ENCODE peak calls at places on chromosomes 16 and 17, in nine cellular contexts. One of them, this sample, is unnamed.

GRCh38 chr16:57472665-57473060 is 10.2 kb downstream of the POLR2C start:
- DNase-seq in stimulated activated CD4-positive, alpha-beta T cell treated with anti-CD3 and anti-CD28 coated beads, TNF-alpha, amount 100 ng/mL, for 1 hour: no peak
- DNase-seq in SK-MEL-5: no peak
- DNase-seq in EH: no peak
- DNase-seq in Kasumi-1: peak; percentile 58
- DNase-seq in thoracic aorta: no peak
- DNase-seq in naive thymus-derived CD4-positive, alpha-beta T cell: no peak
- DNase-seq in NCI-H146: peak; percentile 6
- DNase-seq in iris pigment epithelial cell: no peak
- DNase-seq in this sample: peak; percentile 53

GRCh38 chr17:78671607-78672404 is 94.6 kb upstream of the DNAH17 start:
- DNase-seq in NCI-H146: no peak
- DNase-seq in stimulated activated CD4-positive, alpha-beta T cell treated with anti-CD3 and anti-CD28 coated beads, TNF-alpha, amount 100 ng/mL, for 1 hour: no peak
- DNase-seq in iris pigment epithelial cell: peak; percentile 40
- DNase-seq in thoracic aorta: no peak
- DNase-seq in SK-MEL-5: no peak
- DNase-seq in Kasumi-1: no peak
- DNase-seq in EH: no peak
- DNase-seq in naive thymus-derived CD4-positive, alpha-beta T cell: no peak
- DNase-seq in this sample: no peak

GRCh38 chr16:85329059-85329812 is 217.0 kb upstream of the CIBAR2 start:
- DNase-seq in iris pigment epithelial cell: peak; percentile 52
- DNase-seq in SK-MEL-5: no peak
- DNase-seq in Kasumi-1: no peak
- DNase-seq in naive thymus-derived CD4-positive, alpha-beta T cell: no peak
- DNase-seq in stimulated activated CD4-positive, alpha-beta T cell treated with anti-CD3 and anti-CD28 coated beads, TNF-alpha, amount 100 ng/mL, for 1 hour: no peak
- DNase-seq in EH: peak; percentile 41
- DNase-seq in NCI-H146: peak; percentile 88
- DNase-seq in thoracic aorta: no peak
- DNase-seq in this sample: peak; percentile 96

GRCh38 chr17:10699861-10700260 is 2.5 kb downstream of the ADPRM start:
- DNase-seq in iris pigment epithelial cell: peak; percentile 88
- DNase-seq in SK-MEL-5: peak; percentile 32
- DNase-seq in Kasumi-1: peak; percentile 5
- DNase-seq in EH: peak; percentile 62
- DNase-seq in thoracic aorta: no peak
- DNase-seq in NCI-H146: no peak
- DNase-seq in stimulated activated CD4-positive, alpha-beta T cell treated with anti-CD3 and anti-CD28 coated beads, TNF-alpha, amount 100 ng/mL, for 1 hour: no peak
- DNase-seq in naive thymus-derived CD4-positive, alpha-beta T cell: peak; percentile 62
- DNase-seq in this sample: no peak

GRCh38 chr17:19284005-19284959 is 47.1 kb downstream of the EPN2 start:
- DNase-seq in iris pigment epithelial cell: no peak
- DNase-seq in NCI-H146: no peak
- DNase-seq in EH: no peak
- DNase-seq in stimulated activated CD4-positive, alpha-beta T cell treated with anti-CD3 and anti-CD28 coated beads, TNF-alpha, amount 100 ng/mL, for 1 hour: no peak
- DNase-seq in thoracic aorta: no peak
- DNase-seq in SK-MEL-5: no peak
- DNase-seq in Kasumi-1: no peak
- DNase-seq in naive thymus-derived CD4-positive, alpha-beta T cell: no peak
- DNase-seq in this sample: no peak

GRCh38 chr16:69930117-69930776 is 20.9 kb upstream of the CLEC18A start:
- DNase-seq in stimulated activated CD4-positive, alpha-beta T cell treated with anti-CD3 and anti-CD28 coated beads, TNF-alpha, amount 100 ng/mL, for 1 hour: no peak
- DNase-seq in thoracic aorta: no peak
- DNase-seq in naive thymus-derived CD4-positive, alpha-beta T cell: peak; percentile 24
- DNase-seq in NCI-H146: peak; percentile 29
- DNase-seq in SK-MEL-5: peak; percentile 75
- DNase-seq in EH: peak; percentile 75
- DNase-seq in iris pigment epithelial cell: peak; percentile 40
- DNase-seq in Kasumi-1: peak; percentile 44
- DNase-seq in this sample: peak; percentile 57

GRCh38 chr17:42559076-42559475 is 2.9 kb upstream of the COASY start:
- DNase-seq in Kasumi-1: no peak
- DNase-seq in naive thymus-derived CD4-positive, alpha-beta T cell: no peak
- DNase-seq in stimulated activated CD4-positive, alpha-beta T cell treated with anti-CD3 and anti-CD28 coated beads, TNF-alpha, amount 100 ng/mL, for 1 hour: no peak
- DNase-seq in SK-MEL-5: no peak
- DNase-seq in thoracic aorta: no peak
- DNase-seq in NCI-H146: no peak
- DNase-seq in EH: no peak
- DNase-seq in iris pigment epithelial cell: no peak
- DNase-seq in this sample: peak; percentile 47

GRCh38 chr16:85602831-85603755 is 10.0 kb upstream of the GSE1 start:
- DNase-seq in stimulated activated CD4-positive, alpha-beta T cell treated with anti-CD3 and anti-CD28 coated beads, TNF-alpha, amount 100 ng/mL, for 1 hour: no peak
- DNase-seq in Kasumi-1: no peak
- DNase-seq in thoracic aorta: no peak
- DNase-seq in NCI-H146: peak; percentile 87
- DNase-seq in naive thymus-derived CD4-positive, alpha-beta T cell: no peak
- DNase-seq in iris pigment epithelial cell: no peak
- DNase-seq in SK-MEL-5: no peak
- DNase-seq in EH: no peak
- DNase-seq in this sample: peak; percentile 88

GRCh38 chr16:2467301-2468141 is 3.6 kb upstream of the NTN3 start:
- DNase-seq in naive thymus-derived CD4-positive, alpha-beta T cell: no peak
- DNase-seq in stimulated activated CD4-positive, alpha-beta T cell treated with anti-CD3 and anti-CD28 coated beads, TNF-alpha, amount 100 ng/mL, for 1 hour: no peak
- DNase-seq in NCI-H146: peak; percentile 93
- DNase-seq in iris pigment epithelial cell: peak; percentile 51
- DNase-seq in thoracic aorta: no peak
- DNase-seq in EH: peak; percentile 80
- DNase-seq in Kasumi-1: no peak
- DNase-seq in SK-MEL-5: peak; percentile 45
- DNase-seq in this sample: peak; percentile 98

GRCh38 chr16:14369734-14370598 is 260.1 kb downstream of the PARN start:
- DNase-seq in SK-MEL-5: no peak
- DNase-seq in EH: peak; percentile 70
- DNase-seq in thoracic aorta: no peak
- DNase-seq in Kasumi-1: no peak
- DNase-seq in NCI-H146: no peak
- DNase-seq in stimulated activated CD4-positive, alpha-beta T cell treated with anti-CD3 and anti-CD28 coated beads, TNF-alpha, amount 100 ng/mL, for 1 hour: no peak
- DNase-seq in iris pigment epithelial cell: no peak
- DNase-seq in naive thymus-derived CD4-positive, alpha-beta T cell: no peak
- DNase-seq in this sample: no peak

GRCh38 chr17:16406742-16407674 is 8.4 kb upstream of the TRPV2 start:
- DNase-seq in naive thymus-derived CD4-positive, alpha-beta T cell: no peak
- DNase-seq in iris pigment epithelial cell: no peak
- DNase-seq in NCI-H146: peak; percentile 70
- DNase-seq in SK-MEL-5: peak; percentile 26
- DNase-seq in stimulated activated CD4-positive, alpha-beta T cell treated with anti-CD3 and anti-CD28 coated beads, TNF-alpha, amount 100 ng/mL, for 1 hour: no peak
- DNase-seq in EH: peak; percentile 35
- DNase-seq in thoracic aorta: no peak
- DNase-seq in Kasumi-1: no peak
- DNase-seq in this sample: peak; percentile 66

GRCh38 chr17:47192549-47192948 is 3.5 kb upstream of the CDC27 start:
- DNase-seq in thoracic aorta: no peak
- DNase-seq in EH: peak; percentile 26
- DNase-seq in NCI-H146: peak; percentile 40
- DNase-seq in stimulated activated CD4-positive, alpha-beta T cell treated with anti-CD3 and anti-CD28 coated beads, TNF-alpha, amount 100 ng/mL, for 1 hour: no peak
- DNase-seq in SK-MEL-5: no peak
- DNase-seq in naive thymus-derived CD4-positive, alpha-beta T cell: no peak
- DNase-seq in iris pigment epithelial cell: peak; percentile 21
- DNase-seq in Kasumi-1: peak; percentile 28
- DNase-seq in this sample: peak; percentile 68

GRCh38 chr16:9124908-9125584 is 33.6 kb downstream of the HAPSTR1 start:
- DNase-seq in iris pigment epithelial cell: no peak
- DNase-seq in SK-MEL-5: no peak
- DNase-seq in stimulated activated CD4-positive, alpha-beta T cell treated with anti-CD3 and anti-CD28 coated beads, TNF-alpha, amount 100 ng/mL, for 1 hour: no peak
- DNase-seq in Kasumi-1: no peak
- DNase-seq in thoracic aorta: no peak
- DNase-seq in EH: no peak
- DNase-seq in NCI-H146: no peak
- DNase-seq in naive thymus-derived CD4-positive, alpha-beta T cell: no peak
- DNase-seq in this sample: no peak

GRCh38 chr17:69430488-69430887 is 16.0 kb downstream of the MAP2K6 start:
- DNase-seq in thoracic aorta: no peak
- DNase-seq in iris pigment epithelial cell: peak; percentile 58
- DNase-seq in stimulated activated CD4-positive, alpha-beta T cell treated with anti-CD3 and anti-CD28 coated beads, TNF-alpha, amount 100 ng/mL, for 1 hour: no peak
- DNase-seq in Kasumi-1: no peak
- DNase-seq in SK-MEL-5: no peak
- DNase-seq in naive thymus-derived CD4-positive, alpha-beta T cell: no peak
- DNase-seq in NCI-H146: no peak
- DNase-seq in EH: no peak
- DNase-seq in this sample: no peak

GRCh38 chr17:38559880-38560230 is 45.9 kb downstream of the SRCIN1 start:
- DNase-seq in iris pigment epithelial cell: no peak
- DNase-seq in Kasumi-1: no peak
- DNase-seq in thoracic aorta: no peak
- DNase-seq in NCI-H146: peak; percentile 23
- DNase-seq in EH: no peak
- DNase-seq in SK-MEL-5: no peak
- DNase-seq in naive thymus-derived CD4-positive, alpha-beta T cell: no peak
- DNase-seq in stimulated activated CD4-positive, alpha-beta T cell treated with anti-CD3 and anti-CD28 coated beads, TNF-alpha, amount 100 ng/mL, for 1 hour: no peak
- DNase-seq in this sample: peak; percentile 55

GRCh38 chr16:47316686-47317085 is 144.2 kb downstream of the ITFG1 start:
- DNase-seq in EH: no peak
- DNase-seq in Kasumi-1: no peak
- DNase-seq in thoracic aorta: no peak
- DNase-seq in stimulated activated CD4-positive, alpha-beta T cell treated with anti-CD3 and anti-CD28 coated beads, TNF-alpha, amount 100 ng/mL, for 1 hour: no peak
- DNase-seq in NCI-H146: no peak
- DNase-seq in iris pigment epithelial cell: no peak
- DNase-seq in naive thymus-derived CD4-positive, alpha-beta T cell: no peak
- DNase-seq in SK-MEL-5: no peak
- DNase-seq in this sample: no peak

GRCh38 chr17:6456321-6456720 is 12.1 kb downstream of the PIMREG start:
- DNase-seq in SK-MEL-5: no peak
- DNase-seq in stimulated activated CD4-positive, alpha-beta T cell treated with anti-CD3 and anti-CD28 coated beads, TNF-alpha, amount 100 ng/mL, for 1 hour: no peak
- DNase-seq in iris pigment epithelial cell: no peak
- DNase-seq in naive thymus-derived CD4-positive, alpha-beta T cell: no peak
- DNase-seq in NCI-H146: peak; percentile 75
- DNase-seq in thoracic aorta: no peak
- DNase-seq in Kasumi-1: no peak
- DNase-seq in EH: no peak
- DNase-seq in this sample: peak; percentile 41

GRCh38 chr17:32519769-32520701 is 33.2 kb downstream of the CDK5R1 start:
- DNase-seq in NCI-H146: peak; percentile 88
- DNase-seq in naive thymus-derived CD4-positive, alpha-beta T cell: peak; percentile 65
- DNase-seq in iris pigment epithelial cell: peak; percentile 55
- DNase-seq in thoracic aorta: no peak
- DNase-seq in SK-MEL-5: peak; percentile 29
- DNase-seq in EH: peak; percentile 53
- DNase-seq in Kasumi-1: no peak
- DNase-seq in stimulated activated CD4-positive, alpha-beta T cell treated with anti-CD3 and anti-CD28 coated beads, TNF-alpha, amount 100 ng/mL, for 1 hour: peak; percentile 27
- DNase-seq in this sample: peak; percentile 81

GRCh38 chr17:33686171-33686570 is 393.1 kb upstream of the ASIC2 start:
- DNase-seq in NCI-H146: no peak
- DNase-seq in iris pigment epithelial cell: no peak
- DNase-seq in stimulated activated CD4-positive, alpha-beta T cell treated with anti-CD3 and anti-CD28 coated beads, TNF-alpha, amount 100 ng/mL, for 1 hour: no peak
- DNase-seq in naive thymus-derived CD4-positive, alpha-beta T cell: no peak
- DNase-seq in SK-MEL-5: peak; percentile 46
- DNase-seq in EH: no peak
- DNase-seq in thoracic aorta: no peak
- DNase-seq in Kasumi-1: no peak
- DNase-seq in this sample: peak; percentile 32

GRCh38 chr17:72943826-72944689 is 148.4 kb downstream of the SLC39A11 start:
- DNase-seq in iris pigment epithelial cell: no peak
- DNase-seq in stimulated activated CD4-positive, alpha-beta T cell treated with anti-CD3 and anti-CD28 coated beads, TNF-alpha, amount 100 ng/mL, for 1 hour: no peak
- DNase-seq in NCI-H146: no peak
- DNase-seq in EH: no peak
- DNase-seq in Kasumi-1: no peak
- DNase-seq in SK-MEL-5: peak; percentile 31
- DNase-seq in naive thymus-derived CD4-positive, alpha-beta T cell: no peak
- DNase-seq in thoracic aorta: no peak
- DNase-seq in this sample: no peak

GRCh38 chr17:77610980-77611641 is 347.4 kb upstream of the TNRC6C start:
- DNase-seq in Kasumi-1: no peak
- DNase-seq in stimulated activated CD4-positive, alpha-beta T cell treated with anti-CD3 and anti-CD28 coated beads, TNF-alpha, amount 100 ng/mL, for 1 hour: no peak
- DNase-seq in thoracic aorta: no peak
- DNase-seq in SK-MEL-5: no peak
- DNase-seq in iris pigment epithelial cell: no peak
- DNase-seq in NCI-H146: no peak
- DNase-seq in EH: peak; percentile 49
- DNase-seq in naive thymus-derived CD4-positive, alpha-beta T cell: no peak
- DNase-seq in this sample: no peak

GRCh38 chr17:33778505-33779398 is 476.3 kb upstream of the CCL2 start:
- DNase-seq in thoracic aorta: no peak
- DNase-seq in EH: peak; percentile 60
- DNase-seq in NCI-H146: peak; percentile 24
- DNase-seq in stimulated activated CD4-positive, alpha-beta T cell treated with anti-CD3 and anti-CD28 coated beads, TNF-alpha, amount 100 ng/mL, for 1 hour: no peak
- DNase-seq in SK-MEL-5: peak; percentile 77
- DNase-seq in iris pigment epithelial cell: peak; percentile 61
- DNase-seq in Kasumi-1: peak; percentile 39
- DNase-seq in naive thymus-derived CD4-positive, alpha-beta T cell: no peak
- DNase-seq in this sample: peak; percentile 88

GRCh38 chr17:50155115-50155819 is 4.8 kb upstream of the PPP1R9B start:
- DNase-seq in NCI-H146: no peak
- DNase-seq in EH: peak; percentile 72
- DNase-seq in Kasumi-1: no peak
- DNase-seq in naive thymus-derived CD4-positive, alpha-beta T cell: no peak
- DNase-seq in stimulated activated CD4-positive, alpha-beta T cell treated with anti-CD3 and anti-CD28 coated beads, TNF-alpha, amount 100 ng/mL, for 1 hour: no peak
- DNase-seq in SK-MEL-5: no peak
- DNase-seq in iris pigment epithelial cell: peak; percentile 75
- DNase-seq in thoracic aorta: peak; percentile 63
- DNase-seq in this sample: no peak

GRCh38 chr16:50657251-50657650 is 23.9 kb downstream of the SNX20 start:
- DNase-seq in stimulated activated CD4-positive, alpha-beta T cell treated with anti-CD3 and anti-CD28 coated beads, TNF-alpha, amount 100 ng/mL, for 1 hour: no peak
- DNase-seq in SK-MEL-5: no peak
- DNase-seq in thoracic aorta: no peak
- DNase-seq in iris pigment epithelial cell: peak; percentile 14
- DNase-seq in Kasumi-1: no peak
- DNase-seq in naive thymus-derived CD4-positive, alpha-beta T cell: no peak
- DNase-seq in NCI-H146: no peak
- DNase-seq in EH: no peak
- DNase-seq in this sample: no peak

GRCh38 chr17:31357831-31358400 is 33.6 kb upstream of the RAB11FIP4 start:
- DNase-seq in NCI-H146: no peak
- DNase-seq in iris pigment epithelial cell: peak; percentile 18
- DNase-seq in Kasumi-1: no peak
- DNase-seq in naive thymus-derived CD4-positive, alpha-beta T cell: no peak
- DNase-seq in stimulated activated CD4-positive, alpha-beta T cell treated with anti-CD3 and anti-CD28 coated beads, TNF-alpha, amount 100 ng/mL, for 1 hour: no peak
- DNase-seq in thoracic aorta: no peak
- DNase-seq in EH: no peak
- DNase-seq in SK-MEL-5: no peak
- DNase-seq in this sample: peak; percentile 12

GRCh38 chr16:83830091-83830768 is 22.5 kb downstream of the HSBP1 start:
- DNase-seq in EH: no peak
- DNase-seq in NCI-H146: no peak
- DNase-seq in iris pigment epithelial cell: no peak
- DNase-seq in naive thymus-derived CD4-positive, alpha-beta T cell: no peak
- DNase-seq in stimulated activated CD4-positive, alpha-beta T cell treated with anti-CD3 and anti-CD28 coated beads, TNF-alpha, amount 100 ng/mL, for 1 hour: no peak
- DNase-seq in thoracic aorta: no peak
- DNase-seq in Kasumi-1: no peak
- DNase-seq in SK-MEL-5: no peak
- DNase-seq in this sample: no peak

GRCh38 chr16:87327798-87328495 is 10.8 kb upstream of the C16orf95 start:
- DNase-seq in Kasumi-1: no peak
- DNase-seq in naive thymus-derived CD4-positive, alpha-beta T cell: no peak
- DNase-seq in SK-MEL-5: no peak
- DNase-seq in thoracic aorta: no peak
- DNase-seq in iris pigment epithelial cell: no peak
- DNase-seq in EH: no peak
- DNase-seq in NCI-H146: no peak
- DNase-seq in stimulated activated CD4-positive, alpha-beta T cell treated with anti-CD3 and anti-CD28 coated beads, TNF-alpha, amount 100 ng/mL, for 1 hour: no peak
- DNase-seq in this sample: no peak

GRCh38 chr17:51121620-51122472 is 1.2 kb upstream of the SPAG9 start:
- DNase-seq in naive thymus-derived CD4-positive, alpha-beta T cell: peak; percentile 57
- DNase-seq in EH: peak; percentile 94
- DNase-seq in thoracic aorta: peak; percentile 83
- DNase-seq in NCI-H146: peak; percentile 78
- DNase-seq in stimulated activated CD4-positive, alpha-beta T cell treated with anti-CD3 and anti-CD28 coated beads, TNF-alpha, amount 100 ng/mL, for 1 hour: peak; percentile 67
- DNase-seq in Kasumi-1: peak; percentile 97
- DNase-seq in iris pigment epithelial cell: peak; percentile 96
- DNase-seq in SK-MEL-5: peak; percentile 97
- DNase-seq in this sample: peak; percentile 67

GRCh38 chr16:11792404-11793260 is 4.4 kb downstream of the ZC3H7A start:
- DNase-seq in EH: no peak
- DNase-seq in naive thymus-derived CD4-positive, alpha-beta T cell: peak; percentile 76
- DNase-seq in NCI-H146: peak; percentile 98
- DNase-seq in stimulated activated CD4-positive, alpha-beta T cell treated with anti-CD3 and anti-CD28 coated beads, TNF-alpha, amount 100 ng/mL, for 1 hour: no peak
- DNase-seq in iris pigment epithelial cell: no peak
- DNase-seq in thoracic aorta: no peak
- DNase-seq in Kasumi-1: no peak
- DNase-seq in SK-MEL-5: no peak
- DNase-seq in this sample: peak; percentile 100

GRCh38 chr17:19876524-19877161 is 8.9 kb upstream of the ULK2 start:
- DNase-seq in SK-MEL-5: no peak
- DNase-seq in Kasumi-1: peak; percentile 55
- DNase-seq in EH: no peak
- DNase-seq in thoracic aorta: no peak
- DNase-seq in iris pigment epithelial cell: no peak
- DNase-seq in NCI-H146: no peak
- DNase-seq in stimulated activated CD4-positive, alpha-beta T cell treated with anti-CD3 and anti-CD28 coated beads, TNF-alpha, amount 100 ng/mL, for 1 hour: no peak
- DNase-seq in naive thymus-derived CD4-positive, alpha-beta T cell: peak; percentile 38
- DNase-seq in this sample: no peak

GRCh38 chr17:43662432-43663141 is 865 bp upstream of the MEOX1 start:
- DNase-seq in thoracic aorta: no peak
- DNase-seq in SK-MEL-5: no peak
- DNase-seq in Kasumi-1: no peak
- DNase-seq in naive thymus-derived CD4-positive, alpha-beta T cell: no peak
- DNase-seq in iris pigment epithelial cell: no peak
- DNase-seq in NCI-H146: no peak
- DNase-seq in stimulated activated CD4-positive, alpha-beta T cell treated with anti-CD3 and anti-CD28 coated beads, TNF-alpha, amount 100 ng/mL, for 1 hour: no peak
- DNase-seq in EH: peak; percentile 24
- DNase-seq in this sample: no peak